ENCODE peak calls at places on chromosomes 13 and 19, in ten cellular contexts. R is tibial artery, I is heart right ventricle, P is HL-60, B is fibroblast of the aortic adventitia, Q is A673, U is uterus, Y is astrocyte of the cerebellum, G is left ventricle myocardium inferior, V is AG04450. O is an unnamed sample.
A peak's percentile ranks its signal among the peaks of the same experiment; 100 is the strongest.

GRCh38 chr13:34025746-34026145 is 207.8 kb downstream of the RFC3 start:
- DNase-seq in G (no peak), Y (peak; percentile 57), P (no peak), U (no peak), R (no peak), I (no peak), Q (no peak), V (no peak), B (peak; percentile 94), O (no peak)

GRCh38 chr19:903266-903797 is 9.7 kb downstream of the R3HDM4 start:
- DNase-seq in G (no peak), Q (peak; percentile 56), I (no peak), U (no peak), R (no peak), B (no peak), V (no peak), Y (peak; percentile 23), P (no peak), O (no peak)

GRCh38 chr13:21478881-21479808 is 20.0 kb upstream of the ZDHHC20 start:
- DNase-seq in B (peak; percentile 90), R (no peak), P (no peak), I (peak; percentile 73), V (peak; percentile 47), G (no peak), Y (peak; percentile 76), Q (peak; percentile 89), U (no peak), O (peak; percentile 23)

GRCh38 chr13:47809411-47809810 is 191.7 kb downstream of the SUCLA2 start:
- DNase-seq in U (no peak), G (no peak), R (no peak), V (no peak), Y (no peak), B (no peak), P (no peak), Q (no peak), I (no peak), O (no peak)

GRCh38 chr19:19654441-19654840 is 9.0 kb downstream of the ATP13A1 start:
- DNase-seq in Q (no peak), V (no peak), I (no peak), P (no peak), Y (no peak), R (no peak), G (no peak), B (no peak), U (no peak), O (no peak)

GRCh38 chr19:33418871-33419762 is 45.6 kb downstream of the CEBPG start:
- DNase-seq in I (no peak), V (no peak), P (no peak), G (no peak), Q (no peak), Y (no peak), U (no peak), B (no peak), R (no peak), O (no peak)

GRCh38 chr13:50174630-50175029 is 159.4 kb downstream of the KCNRG start:
- DNase-seq in I (no peak), P (no peak), B (no peak), Y (no peak), Q (no peak), U (no peak), G (no peak), R (no peak), V (no peak), O (no peak)

GRCh38 chr13:62643799-62644484 is 1228.3 kb upstream of the PCDH20 start:
- DNase-seq in R (no peak), B (no peak), U (no peak), Y (no peak), Q (no peak), G (no peak), P (no peak), I (no peak), V (no peak), O (no peak)

GRCh38 chr13:31431722-31432137 is 232.0 kb downstream of the B3GLCT start:
- DNase-seq in I (peak; percentile 55), B (peak; percentile 77), U (peak; percentile 67), G (peak; percentile 40), Y (peak; percentile 15), R (peak; percentile 62), Q (peak; percentile 54), P (peak; percentile 25), V (no peak), O (no peak)

GRCh38 chr13:59312776-59313175 is 851.0 kb downstream of the DIAPH3 start:
- DNase-seq in B (no peak), I (no peak), R (no peak), P (no peak), G (no peak), U (no peak), V (no peak), Y (no peak), Q (no peak), O (no peak)

GRCh38 chr13:46165485-46166220 is 16.3 kb downstream of the LCP1 start:
- DNase-seq in B (no peak), V (no peak), I (no peak), P (no peak), R (no peak), Y (peak; percentile 20), G (no peak), Q (no peak), U (no peak), O (no peak)
- H3K4me3 ChIP-seq in B (no peak overlapping the region), V (no peak overlapping the region), I (no peak overlapping the region), P (no peak overlapping the region), R (no peak overlapping the region), Y (no peak overlapping the region), G (no peak overlapping the region), Q (no peak overlapping the region), U (no peak overlapping the region), O (no peak overlapping the region)

GRCh38 chr19:39360599-39360998 is 18.4 kb downstream of the SAMD4B start:
- DNase-seq in B (peak; percentile 29), V (no peak), Q (no peak), Y (no peak), I (no peak), G (no peak), U (no peak), P (no peak), R (no peak), O (no peak)

GRCh38 chr19:39359026-39359425 is 16.8 kb downstream of the SAMD4B start:
- DNase-seq in Q (no peak), R (no peak), P (no peak), B (no peak), G (no peak), V (no peak), U (no peak), I (no peak), Y (no peak), O (no peak)

GRCh38 chr19:39362682-39363657 is 20.7 kb downstream of the SAMD4B start:
- DNase-seq in B (peak; percentile 83), R (peak; percentile 58), P (no peak), I (no peak), Q (no peak), V (no peak), U (peak; percentile 54), G (no peak), Y (no peak), O (no peak)

GRCh38 chr19:39365531-39365930 is 23.3 kb downstream of the SAMD4B start:
- DNase-seq in P (no peak), Y (no peak), B (no peak), I (no peak), U (no peak), G (no peak), Q (no peak), R (no peak), V (no peak), O (no peak)

DNA sequence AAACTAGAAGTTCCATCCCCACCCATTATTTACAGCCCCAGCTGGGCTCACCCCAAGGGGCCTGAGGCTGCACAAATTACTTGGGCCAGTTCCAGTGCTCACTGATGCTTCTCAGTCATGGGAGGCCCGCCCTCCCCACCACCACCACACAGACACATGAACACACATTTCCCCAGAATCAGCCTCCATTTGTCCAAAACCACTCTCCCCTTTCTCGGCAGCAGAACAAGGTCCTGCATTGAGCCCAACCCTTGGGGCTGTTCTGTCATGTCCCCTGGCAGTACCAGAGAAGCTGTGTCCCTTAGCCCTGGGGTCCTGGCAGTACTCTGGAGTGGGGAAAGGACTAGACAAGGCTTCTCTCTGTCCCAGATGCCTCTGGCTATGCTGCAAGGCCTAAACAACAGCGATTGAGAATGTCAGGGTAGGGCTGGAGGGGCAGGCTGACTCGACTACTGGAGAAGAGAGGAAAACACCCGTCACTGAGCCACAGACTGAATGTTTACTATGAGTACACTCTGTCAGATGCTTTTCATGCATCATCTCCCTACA is 21.8 kb downstream of the SAMD4B start:
- DNase-seq in G (peak; percentile 51), B (peak; percentile 78), R (peak; percentile 58), V (no peak), U (peak; percentile 50), I (peak; percentile 23), Q (peak; percentile 47), Y (no peak), P (no peak), O (no peak)
- TF ChIP-seq CTCF in G (no peak), B (no peak), R (no peak), V (no peak), U (no peak), I (no peak), Q (no peak), Y (no peak), P (no peak), O (no peak)

DNA sequence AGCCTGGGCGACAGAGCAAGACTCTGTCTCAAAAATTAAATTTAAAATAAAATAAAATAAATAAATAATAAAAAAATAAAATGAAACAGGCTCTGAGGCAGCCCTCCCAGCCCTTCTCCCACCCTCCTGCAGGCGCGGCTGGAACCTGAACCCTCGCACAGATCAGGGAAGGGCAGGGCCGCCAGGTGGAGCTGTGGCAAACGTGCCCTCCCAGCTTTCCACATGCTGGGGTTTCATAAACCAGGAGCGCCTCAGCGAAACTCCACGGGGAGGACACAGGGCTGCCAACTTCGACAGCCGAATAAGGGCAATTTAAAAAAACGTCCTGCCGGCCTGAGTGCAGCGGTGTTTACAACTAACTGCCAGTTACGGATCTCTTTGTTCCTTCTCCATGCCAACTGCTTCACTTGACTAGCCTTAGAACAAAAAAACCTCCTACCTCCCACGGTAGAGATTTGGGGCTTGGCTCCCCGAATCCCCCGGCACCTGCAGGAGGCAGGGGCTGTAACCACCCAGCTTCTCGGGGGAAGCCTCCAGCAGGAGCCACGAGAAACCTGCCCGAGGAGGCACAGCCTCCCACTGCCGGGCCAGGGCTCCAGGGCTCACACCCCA is 15.9 kb downstream of the ZNF787 start:
- DNase-seq in G (peak; percentile 63), Q (peak; percentile 91), U (peak; percentile 69), B (peak; percentile 40), Y (peak; percentile 76), V (no peak), I (peak; percentile 51), R (peak; percentile 79), P (no peak), O (no peak)
- H3K4me3 ChIP-seq in G (peak overlapping the region; percentile 31), Q (no peak overlapping the region), U (no peak overlapping the region), B (no peak overlapping the region), Y (no peak overlapping the region), V (no peak overlapping the region), I (no peak overlapping the region), R (peak overlapping the region; percentile 26), P (no peak overlapping the region), O (no peak overlapping the region)

DNA sequence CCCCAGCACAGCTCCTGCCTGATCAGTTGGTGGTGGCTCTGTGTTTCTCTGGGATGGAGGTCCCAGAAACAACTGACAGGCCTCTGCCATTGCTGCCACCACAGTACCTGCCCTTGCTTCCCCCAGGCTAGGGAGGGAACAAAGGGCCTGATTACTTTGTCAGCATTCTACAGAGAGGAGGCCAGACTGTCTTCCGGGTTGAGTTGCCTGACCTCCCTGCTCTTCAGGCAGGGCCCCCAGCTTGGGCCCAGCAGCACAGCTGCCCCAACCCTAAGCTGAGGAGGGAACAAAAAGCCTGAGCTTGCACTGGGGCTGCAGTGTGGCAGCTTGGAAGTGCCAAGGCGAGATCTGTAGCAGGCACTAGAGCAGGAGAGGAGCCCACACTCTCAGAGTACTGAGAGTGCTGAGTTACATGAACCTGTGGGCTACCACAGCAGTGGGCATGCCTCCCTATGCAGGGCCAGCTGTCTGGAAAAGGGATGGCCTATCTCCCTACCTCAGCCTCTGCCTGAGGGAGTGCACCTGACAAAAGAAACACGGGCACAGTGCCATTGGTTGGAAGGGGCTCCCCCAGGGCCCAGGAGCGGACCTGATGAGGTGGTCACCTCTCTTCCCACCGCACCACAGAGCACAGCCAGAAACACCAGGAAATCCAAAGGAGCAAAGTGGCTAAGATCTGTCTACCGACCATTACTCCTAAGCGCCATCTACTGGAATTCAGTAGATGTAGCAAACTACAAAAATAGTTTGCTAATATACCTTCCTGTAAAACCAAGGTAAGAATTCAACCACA is 24.4 kb downstream of the SLC25A15 start:
- DNase-seq in R (no peak), Q (peak; percentile 47), P (no peak), Y (no peak), V (no peak), I (no peak), B (peak; percentile 31), U (no peak), G (no peak), O (no peak)
- TF ChIP-seq CTCF in R (peak; percentile 11), Q (peak; percentile 78), P (peak; percentile 41), Y (peak; percentile 55), V (peak; percentile 52), I (peak; percentile 44), B (peak; percentile 58), U (no peak), G (peak; percentile 58), O (no peak)